ENCODE peak calls at places on chromosomes 2 and 18, in five cellular contexts. One of them, this sample, is unnamed. For H3K9me3, the result is how much of the 10 kb centered on the place peaks cover.

GRCh38 chr2:216082388-216082733 is 642 bp downstream of the TMEM169 start:
- DNase-seq in SK-N-SH: peak
- DNase-seq in transverse colon: no peak
- DNase-seq in tibial artery: no peak
- DNase-seq in right atrium auricular region: no peak
- DNase-seq in this sample: no peak

GRCh38 chr18:3418083-3418482 is 31.9 kb upstream of the TGIF1 start:
- DNase-seq in SK-N-SH: no peak
- DNase-seq in transverse colon: no peak
- DNase-seq in tibial artery: no peak
- DNase-seq in right atrium auricular region: no peak
- DNase-seq in this sample: no peak

GRCh38 chr2:66695211-66695735 is 260.3 kb downstream of the MEIS1 start:
- DNase-seq in SK-N-SH: no peak
- DNase-seq in transverse colon: no peak
- DNase-seq in tibial artery: no peak
- DNase-seq in right atrium auricular region: no peak
- DNase-seq in this sample: no peak

GRCh38 chr2:1653956-1654695 is 90.2 kb downstream of the PXDN start:
- DNase-seq in SK-N-SH: no peak
- DNase-seq in transverse colon: no peak
- DNase-seq in tibial artery: no peak
- DNase-seq in right atrium auricular region: no peak
- DNase-seq in this sample: no peak

GRCh38 chr2:181038796-181039195 is 58.4 kb downstream of the UBE2E3 start:
- DNase-seq in SK-N-SH: no peak
- DNase-seq in transverse colon: no peak
- DNase-seq in tibial artery: no peak
- DNase-seq in right atrium auricular region: no peak
- DNase-seq in this sample: no peak

GRCh38 chr2:196123679-196124373 is 47.6 kb downstream of the STK17B start:
- DNase-seq in SK-N-SH: no peak
- DNase-seq in transverse colon: no peak
- DNase-seq in tibial artery: no peak
- DNase-seq in right atrium auricular region: no peak
- DNase-seq in this sample: no peak

GRCh38 chr2:164625378-164625971 is 4.2 kb upstream of the GRB14 start:
- DNase-seq in SK-N-SH: no peak
- DNase-seq in transverse colon: no peak
- DNase-seq in tibial artery: peak
- DNase-seq in right atrium auricular region: no peak
- DNase-seq in this sample: no peak

GRCh38 chr2:231397011-231397927 is 1.8 kb downstream of the B3GNT7 start:
- DNase-seq in SK-N-SH: no peak
- DNase-seq in transverse colon: no peak
- DNase-seq in tibial artery: no peak
- DNase-seq in right atrium auricular region: no peak
- DNase-seq in this sample: peak

GRCh38 chr2:238370482-238371372 is 50.4 kb downstream of the TRAF3IP1 start:
- DNase-seq in SK-N-SH: peak
- DNase-seq in transverse colon: peak
- DNase-seq in tibial artery: peak
- DNase-seq in right atrium auricular region: peak
- DNase-seq in this sample: peak

GRCh38 chr2:24421668-24422067 is 61.3 kb upstream of the ITSN2 start:
- DNase-seq in SK-N-SH: peak
- DNase-seq in transverse colon: peak
- DNase-seq in tibial artery: peak
- DNase-seq in right atrium auricular region: peak
- DNase-seq in this sample: peak

GRCh38 chr2:72367530-72368225 is 220.0 kb upstream of the CYP26B1 start:
- DNase-seq in SK-N-SH: no peak
- DNase-seq in transverse colon: peak
- DNase-seq in tibial artery: peak
- DNase-seq in right atrium auricular region: peak
- DNase-seq in this sample: peak

GRCh38 chr2:237309011-237309410 is 105.0 kb downstream of the COL6A3 start:
- DNase-seq in SK-N-SH: no peak
- DNase-seq in transverse colon: no peak
- DNase-seq in tibial artery: no peak
- DNase-seq in right atrium auricular region: no peak
- DNase-seq in this sample: no peak

GRCh38 chr2:105454801-105455485 is 56.1 kb upstream of the FHL2 start:
- DNase-seq in SK-N-SH: no peak
- DNase-seq in transverse colon: peak
- DNase-seq in tibial artery: peak
- DNase-seq in right atrium auricular region: no peak
- DNase-seq in this sample: peak

GRCh38 chr2:240599141-240599583 is 12.6 kb downstream of the CAPN10 start:
- DNase-seq in SK-N-SH: no peak
- DNase-seq in transverse colon: no peak
- DNase-seq in tibial artery: no peak
- DNase-seq in right atrium auricular region: no peak
- DNase-seq in this sample: no peak

GRCh38 chr2:204487447-204488229 is 57.6 kb upstream of the PARD3B start:
- DNase-seq in SK-N-SH: no peak
- DNase-seq in transverse colon: no peak
- DNase-seq in tibial artery: no peak
- DNase-seq in right atrium auricular region: no peak
- DNase-seq in this sample: no peak

GRCh38 chr2:203808041-203808750 is 59.4 kb upstream of the CTLA4 start:
- DNase-seq in SK-N-SH: no peak
- DNase-seq in transverse colon: no peak
- DNase-seq in tibial artery: no peak
- DNase-seq in right atrium auricular region: no peak
- DNase-seq in this sample: no peak

GRCh38 chr18:74898965-74899364 is 301.3 kb downstream of the ZNF407 start:
- DNase-seq in SK-N-SH: no peak
- DNase-seq in transverse colon: no peak
- DNase-seq in tibial artery: no peak
- DNase-seq in right atrium auricular region: no peak
- DNase-seq in this sample: no peak

GRCh38 chr2:46977266-46977665 is 61.7 kb upstream of the MCFD2 start:
- DNase-seq in SK-N-SH: no peak
- DNase-seq in transverse colon: no peak
- DNase-seq in tibial artery: no peak
- DNase-seq in right atrium auricular region: no peak
- DNase-seq in this sample: no peak

GRCh38 chr2:74458132-74458956 is at the start of gene WBP1:
- DNase-seq in SK-N-SH: peak
- DNase-seq in transverse colon: peak
- DNase-seq in tibial artery: peak
- DNase-seq in right atrium auricular region: peak
- DNase-seq in this sample: peak

GRCh38 chr2:142065700-142066099 is 65.1 kb downstream of the LRP1B start:
- DNase-seq in SK-N-SH: no peak
- DNase-seq in transverse colon: no peak
- DNase-seq in tibial artery: no peak
- DNase-seq in right atrium auricular region: no peak
- DNase-seq in this sample: no peak

GRCh38 chr2:73406996-73407395 is 21.4 kb downstream of the ALMS1 start:
- DNase-seq in SK-N-SH: no peak
- DNase-seq in transverse colon: no peak
- DNase-seq in tibial artery: no peak
- DNase-seq in right atrium auricular region: no peak
- DNase-seq in this sample: no peak

GRCh38 chr18:78890388-78890787 is 89.2 kb upstream of the SALL3 start:
- DNase-seq in SK-N-SH: no peak
- DNase-seq in transverse colon: no peak
- DNase-seq in tibial artery: no peak
- DNase-seq in right atrium auricular region: peak
- DNase-seq in this sample: no peak

GRCh38 chr18:78889250-78889649 is 90.4 kb upstream of the SALL3 start:
- DNase-seq in SK-N-SH: no peak
- DNase-seq in transverse colon: no peak
- DNase-seq in tibial artery: no peak
- DNase-seq in right atrium auricular region: no peak
- DNase-seq in this sample: no peak

GRCh38 chr18:78892201-78892600 is 87.4 kb upstream of the SALL3 start:
- DNase-seq in SK-N-SH: no peak
- DNase-seq in transverse colon: no peak
- DNase-seq in tibial artery: no peak
- DNase-seq in right atrium auricular region: peak
- DNase-seq in this sample: no peak

GRCh38 chr18:78892721-78893120 is 86.9 kb upstream of the SALL3 start:
- DNase-seq in SK-N-SH: no peak
- DNase-seq in transverse colon: no peak
- DNase-seq in tibial artery: no peak
- DNase-seq in right atrium auricular region: peak
- DNase-seq in this sample: no peak

GRCh38 chr18:78891185-78891762 is 88.3 kb upstream of the SALL3 start:
- DNase-seq in SK-N-SH: no peak
- DNase-seq in transverse colon: no peak
- DNase-seq in tibial artery: no peak
- DNase-seq in right atrium auricular region: peak
- DNase-seq in this sample: no peak
- H3K9me3 ChIP-seq in SK-N-SH: under half
- H3K9me3 ChIP-seq in transverse colon: under half
- H3K9me3 ChIP-seq in tibial artery: under half
- H3K9me3 ChIP-seq in right atrium auricular region: under half
- H3K9me3 ChIP-seq in this sample: under half

DNA sequence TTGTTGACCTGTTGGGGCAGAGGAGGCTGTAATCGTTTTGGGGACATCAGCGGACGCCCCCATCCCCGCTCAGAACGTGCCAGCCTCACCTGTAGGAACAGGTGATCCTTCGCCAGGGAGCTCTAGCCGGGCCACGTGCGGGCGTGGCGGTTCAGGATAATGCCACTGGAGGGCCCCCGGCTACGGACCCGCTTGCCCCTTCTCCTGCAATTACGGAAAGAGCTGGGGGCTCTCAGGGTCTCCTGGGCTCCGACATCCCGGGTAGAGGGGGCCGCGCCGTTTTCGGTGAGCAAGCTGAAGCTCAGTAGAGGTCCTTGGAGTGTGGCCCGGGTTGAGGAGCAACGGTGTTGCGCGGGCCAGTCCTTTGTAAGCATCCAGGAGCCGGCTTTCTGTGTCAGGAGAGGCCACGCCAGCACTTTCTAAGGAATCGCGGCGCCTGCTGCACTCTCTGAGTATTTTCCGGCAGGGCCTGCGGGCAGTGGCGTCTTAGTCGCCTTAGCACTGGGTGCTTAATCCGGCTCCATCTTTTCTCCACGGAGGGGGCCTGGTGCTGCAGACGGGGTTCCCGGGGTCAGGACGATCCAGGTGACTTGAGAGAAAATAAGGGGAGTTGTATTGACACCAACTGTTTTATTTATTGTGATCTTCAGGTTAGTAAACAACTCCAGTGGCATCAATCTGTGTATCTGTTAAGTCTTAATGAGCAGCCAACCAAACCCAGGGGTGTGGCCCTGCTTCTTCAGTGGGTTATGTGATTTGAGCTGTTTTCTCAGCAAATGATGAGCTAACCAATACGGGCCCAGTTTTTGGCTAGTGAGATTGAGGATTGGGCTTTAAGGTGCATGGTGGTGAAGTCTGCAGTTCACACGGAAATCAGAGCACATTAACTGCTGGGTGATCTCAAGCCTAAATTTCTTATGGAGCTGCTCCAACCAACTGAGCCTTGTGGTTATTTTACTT is 1.9 kb downstream of the MTCL1 start:
- DNase-seq in SK-N-SH: peak
- DNase-seq in transverse colon: no peak
- DNase-seq in tibial artery: peak
- DNase-seq in right atrium auricular region: no peak
- DNase-seq in this sample: no peak
- TF ChIP-seq CTCF in SK-N-SH: peak
- TF ChIP-seq CTCF in transverse colon: peak
- TF ChIP-seq CTCF in tibial artery: no peak
- TF ChIP-seq CTCF in right atrium auricular region: no peak
- TF ChIP-seq CTCF in this sample: no peak

GRCh38 chr2:60569680-60570111 is 16.2 kb upstream of the BCL11A start:
- DNase-seq in SK-N-SH: no peak
- DNase-seq in transverse colon: no peak
- DNase-seq in tibial artery: no peak
- DNase-seq in right atrium auricular region: no peak
- DNase-seq in this sample: no peak
- H3K4me3 ChIP-seq in SK-N-SH: no peak
- H3K4me3 ChIP-seq in transverse colon: no peak
- H3K4me3 ChIP-seq in tibial artery: no peak
- H3K4me3 ChIP-seq in right atrium auricular region: peak
- H3K4me3 ChIP-seq in this sample: no peak

GRCh38 chr2:185821467-185821866 is 82.9 kb downstream of the FSIP2 start:
- DNase-seq in SK-N-SH: no peak
- DNase-seq in transverse colon: no peak
- DNase-seq in tibial artery: no peak
- DNase-seq in right atrium auricular region: no peak
- DNase-seq in this sample: no peak
- H3K9me3 ChIP-seq in SK-N-SH: under half
- H3K9me3 ChIP-seq in transverse colon: under half
- H3K9me3 ChIP-seq in tibial artery: under half
- H3K9me3 ChIP-seq in right atrium auricular region: under half
- H3K9me3 ChIP-seq in this sample: under half

GRCh38 chr2:34910018-34910417 is 1310.9 kb upstream of the FAM98A start:
- DNase-seq in SK-N-SH: no peak
- DNase-seq in transverse colon: no peak
- DNase-seq in tibial artery: no peak
- DNase-seq in right atrium auricular region: no peak
- DNase-seq in this sample: no peak

GRCh38 chr2:34912084-34912483 is 1313.0 kb upstream of the FAM98A start:
- DNase-seq in SK-N-SH: no peak
- DNase-seq in transverse colon: no peak
- DNase-seq in tibial artery: no peak
- DNase-seq in right atrium auricular region: no peak
- DNase-seq in this sample: no peak

GRCh38 chr2:34907812-34908211 is 1308.7 kb upstream of the FAM98A start:
- DNase-seq in SK-N-SH: no peak
- DNase-seq in transverse colon: no peak
- DNase-seq in tibial artery: no peak
- DNase-seq in right atrium auricular region: no peak
- DNase-seq in this sample: no peak
- TF ChIP-seq CTCF in SK-N-SH: peak
- TF ChIP-seq CTCF in transverse colon: no peak
- TF ChIP-seq CTCF in tibial artery: no peak
- TF ChIP-seq CTCF in right atrium auricular region: no peak
- TF ChIP-seq CTCF in this sample: no peak

This sample was measured in colonic mucosa.